ENCODE peak calls at places on chromosome 4, in nine cellular contexts. B is A549, D is NB4, I is upper lobe of left lung, A is colonic mucosa, G is fibroblast of lung, Z is neural progenitor cell, K is sigmoid colon, N is endodermal cell. Q is an unnamed sample.

GRCh38 chr4:175298119-175298518 is 380.0 kb downstream of the ADAM29 start:
- DNase-seq in N (no peak), K (no peak), G (peak), D (no peak), Z (no peak), A (no peak), B (no peak), I (no peak), Q (no peak)

GRCh38 chr4:119296356-119296755 is 25.6 kb downstream of the FABP2 start:
- DNase-seq in G (no peak), D (no peak), Z (no peak), B (no peak), K (no peak), A (no peak), I (no peak), N (no peak), Q (no peak)

GRCh38 chr4:79949186-79949585 is 123.8 kb downstream of the ANTXR2 start:
- DNase-seq in K (no peak), G (no peak), N (no peak), B (no peak), D (no peak), Z (no peak), I (no peak), A (no peak), Q (no peak)

GRCh38 chr4:70556856-70557255 is 35.2 kb upstream of the AMBN start:
- DNase-seq in A (no peak), N (no peak), K (no peak), G (no peak), I (no peak), D (no peak), B (no peak), Z (no peak), Q (peak)

GRCh38 chr4:151233600-151233999 is 43.4 kb upstream of the PRSS48 start:
- DNase-seq in K (no peak), D (no peak), B (no peak), I (no peak), N (no peak), Z (no peak), A (no peak), G (no peak), Q (no peak)

GRCh38 chr4:64158648-64159326 is 250.5 kb downstream of the TECRL start:
- DNase-seq in N (peak), I (no peak), K (no peak), B (peak), Z (peak), A (peak), G (peak), D (peak), Q (peak)

GRCh38 chr4:47270226-47270888 is 193.1 kb downstream of the COMMD8 start:
- DNase-seq in G (no peak), I (no peak), Z (peak), K (no peak), D (no peak), N (no peak), B (no peak), A (no peak), Q (no peak)

GRCh38 chr4:127229866-127230608 is 402.7 kb upstream of the INTU start:
- DNase-seq in D (no peak), Z (no peak), I (no peak), N (no peak), A (no peak), G (no peak), K (no peak), B (no peak), Q (no peak)

GRCh38 chr4:154506253-154506652 is 14.7 kb upstream of the DCHS2 start:
- DNase-seq in A (no peak), Z (peak), G (peak), D (peak), N (no peak), K (no peak), I (no peak), B (peak), Q (peak)

GRCh38 chr4:4761128-4761991 is 98.1 kb upstream of the MSX1 start:
- DNase-seq in Z (peak), A (no peak), B (no peak), K (no peak), D (peak), I (no peak), G (no peak), N (peak), Q (no peak)

GRCh38 chr4:163495900-163496299 is 1.4 kb downstream of the TMA16 start:
- DNase-seq in G (no peak), A (no peak), B (no peak), K (no peak), N (no peak), D (peak), I (no peak), Z (no peak), Q (no peak)

GRCh38 chr4:73761856-73762255 is 21.5 kb downstream of the CXCL8 start:
- DNase-seq in B (no peak), N (no peak), D (no peak), I (no peak), A (no peak), Z (no peak), K (no peak), G (no peak), Q (no peak)

GRCh38 chr4:25085621-25086020 is 54.9 kb upstream of the LGI2 start:
- DNase-seq in Z (no peak), N (no peak), G (no peak), I (peak), B (no peak), D (no peak), A (peak), K (no peak), Q (no peak)

GRCh38 chr4:153408932-153409331 is 57.2 kb upstream of the TMEM131L start:
- DNase-seq in Z (no peak), D (no peak), A (no peak), B (no peak), K (no peak), I (no peak), N (no peak), G (peak), Q (no peak)

GRCh38 chr4:2092653-2093000 is 33.5 kb downstream of the NAT8L start:
- DNase-seq in A (no peak), N (no peak), I (no peak), B (no peak), D (no peak), K (no peak), G (no peak), Z (peak), Q (no peak)

GRCh38 chr4:121789960-121790829 is 10.9 kb upstream of the EXOSC9 start:
- DNase-seq in I (no peak), K (no peak), Z (no peak), N (no peak), A (no peak), D (no peak), G (peak), B (no peak), Q (peak)

GRCh38 chr4:148850257-148850995 is 408.2 kb upstream of the NR3C2 start:
- DNase-seq in G (no peak), K (no peak), D (no peak), A (peak), Z (no peak), B (peak), I (no peak), N (no peak), Q (no peak)

GRCh38 chr4:110586137-110586850 is 36.6 kb downstream of the PITX2 start:
- DNase-seq in G (peak), D (peak), N (no peak), I (no peak), Z (peak), K (no peak), A (no peak), B (peak), Q (peak)

GRCh38 chr4:39255266-39255665 is 72.9 kb downstream of the WDR19 start:
- DNase-seq in Z (peak), A (no peak), D (no peak), I (no peak), N (no peak), B (peak), G (peak), K (no peak), Q (peak)

GRCh38 chr4:1616574-1616964 is 67.5 kb downstream of the FAM53A start:
- DNase-seq in Z (no peak), G (no peak), A (no peak), B (no peak), I (no peak), K (no peak), D (no peak), N (no peak), Q (no peak)

GRCh38 chr4:112141366-112142138 is 3.7 kb upstream of the FAM241A start:
- DNase-seq in D (no peak), K (no peak), B (no peak), G (peak), Z (no peak), N (no peak), A (no peak), I (no peak), Q (no peak)

GRCh38 chr4:68324509-68325262 is 25.2 kb downstream of the YTHDC1 start:
- DNase-seq in D (no peak), G (no peak), K (no peak), Z (no peak), B (no peak), N (no peak), I (no peak), A (no peak), Q (no peak)
- H3K4me3 ChIP-seq in D (no peak), G (no peak), K (no peak), Z (no peak), B (no peak), N (no peak), I (no peak), A (no peak), Q (no peak)

DNA sequence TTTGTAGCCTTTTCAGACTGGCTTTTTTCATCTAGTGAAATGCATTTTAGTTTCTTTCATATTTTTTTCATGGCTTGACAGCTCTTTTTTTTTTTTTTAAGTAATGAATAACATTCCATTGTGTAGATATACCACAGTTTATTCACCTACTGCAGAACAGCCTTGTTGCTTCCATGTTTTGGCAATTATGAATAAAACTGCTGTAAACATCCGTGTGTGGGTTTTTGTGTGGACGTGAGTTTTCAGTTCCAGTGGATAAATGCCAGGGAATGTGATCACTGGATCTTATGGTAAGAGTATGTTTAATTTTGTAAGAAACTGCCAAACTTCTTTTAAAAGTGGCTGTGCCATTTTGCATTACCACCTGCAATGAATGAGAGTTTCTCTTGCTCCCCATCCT is 160.8 kb downstream of the SOWAHB start:
- DNase-seq in I (no peak), K (no peak), D (no peak), A (no peak), N (no peak), G (peak), B (no peak), Z (no peak), Q (no peak)
- TF ChIP-seq CTCF in I (no peak), K (no peak), D (no peak), A (no peak), N (no peak), G (no peak), B (no peak), Z (no peak), Q (no peak)

GRCh38 chr4:141004844-141005243 is 128.4 kb downstream of the RNF150 start:
- DNase-seq in Z (no peak), N (no peak), D (no peak), A (no peak), B (no peak), K (no peak), I (no peak), G (no peak), Q (no peak)

GRCh38 chr4:141002323-141002805 is 130.9 kb downstream of the RNF150 start:
- DNase-seq in Z (no peak), G (peak), D (no peak), I (no peak), N (no peak), K (peak), B (no peak), A (no peak), Q (peak)

GRCh38 chr4:141006236-141006802 is 127.0 kb downstream of the RNF150 start:
- DNase-seq in D (no peak), N (no peak), B (no peak), G (no peak), I (no peak), K (no peak), Z (no peak), A (no peak), Q (no peak)

GRCh38 chr4:141003193-141003592 is 130.1 kb downstream of the RNF150 start:
- DNase-seq in B (no peak), G (no peak), D (no peak), A (no peak), K (no peak), N (no peak), Z (no peak), I (no peak), Q (no peak)
- H3K4me3 ChIP-seq in B (no peak), G (no peak), D (no peak), A (no peak), K (no peak), N (no peak), Z (no peak), I (no peak), Q (no peak)

GRCh38 chr4:94390804-94391410 is 48.3 kb upstream of the HPGDS start:
- DNase-seq in G (peak), B (no peak), A (peak), K (no peak), D (peak), I (no peak), N (no peak), Z (peak), Q (peak)
- TF ChIP-seq CTCF in G (peak), B (peak), A (peak), K (peak), D (peak), I (peak), N (peak), Z (peak), Q (peak)

GRCh38 chr4:113145147-113145518 is 95.7 kb downstream of the ANK2 start:
- DNase-seq in K (no peak), D (no peak), G (no peak), I (no peak), N (no peak), A (no peak), B (no peak), Z (no peak), Q (no peak)
- H3K4me3 ChIP-seq in K (no peak), D (no peak), G (no peak), I (no peak), N (no peak), A (no peak), B (no peak), Z (no peak), Q (no peak)

DNA sequence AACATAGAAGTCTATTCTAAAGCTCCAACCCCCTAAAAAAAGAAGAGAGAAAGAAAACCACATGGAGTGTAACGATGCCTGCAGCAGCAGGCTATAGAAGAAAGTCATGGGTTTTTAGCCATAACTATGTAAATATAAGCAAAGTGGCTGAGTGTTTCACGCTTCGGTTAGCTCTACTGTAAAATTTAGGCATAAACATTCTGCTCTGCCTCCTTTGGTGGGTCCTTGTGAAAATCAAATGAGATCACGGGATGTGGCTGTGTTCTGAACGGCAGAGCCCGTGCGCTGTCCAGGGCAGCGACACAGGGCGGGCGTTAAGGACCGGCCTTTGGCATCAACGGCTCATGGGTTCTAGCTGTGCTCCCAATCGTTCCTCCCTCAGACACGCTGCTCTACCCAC is 78.3 kb downstream of the IRF2 start:
- DNase-seq in Z (no peak), I (no peak), D (no peak), B (no peak), K (no peak), G (no peak), N (no peak), A (no peak), Q (peak)
- TF ChIP-seq CTCF in Z (no peak), I (no peak), D (no peak), B (no peak), K (no peak), G (no peak), N (no peak), A (no peak), Q (no peak)

Q was measured in fibroblast of villous mesenchyme.